ENCODE peak calls at places on chromosome 10, in six cellular contexts. R, M, X, W, F and P are unnamed samples.

GRCh38 chr10:63115732-63116383 is 17.3 kb upstream of the NRBF2 start:
- DNase-seq in R (peak; percentile 63), M (peak; percentile 88), X (peak; percentile 83), W (peak; percentile 98), F (no peak), P (peak; percentile 99)

GRCh38 chr10:91296471-91296870 is 76.0 kb downstream of the PCGF5 start:
- DNase-seq in R (no peak), M (no peak), X (no peak), W (peak; percentile 55), F (no peak), P (peak; percentile 23)

GRCh38 chr10:122703483-122704448 is 4.1 kb upstream of the C10orf120 start:
- DNase-seq in R (peak; percentile 74), M (peak; percentile 71), X (peak; percentile 46), W (peak; percentile 69), F (peak; percentile 81), P (peak; percentile 62)

GRCh38 chr10:75019360-75019759 is 92.1 kb upstream of the SAMD8 start:
- DNase-seq in R (no peak), M (no peak), X (peak; percentile 54), W (peak; percentile 65), F (no peak), P (peak; percentile 65)

GRCh38 chr10:122140941-122141623 is 130.0 kb upstream of the BTBD16 start:
- DNase-seq in R (peak; percentile 91), M (peak; percentile 96), X (peak; percentile 95), W (peak; percentile 92), F (peak; percentile 89), P (peak; percentile 94)

GRCh38 chr10:6052247-6053221 is 9.6 kb downstream of the IL2RA start:
- DNase-seq in R (no peak), M (no peak), X (no peak), W (no peak), F (no peak), P (no peak)

GRCh38 chr10:51139176-51139575 is 64.9 kb downstream of the PRKG1 start:
- DNase-seq in R (no peak), M (no peak), X (no peak), W (no peak), F (no peak), P (no peak)

GRCh38 chr10:69352569-69353264 is 64.0 kb downstream of the TACR2 start:
- DNase-seq in R (no peak), M (no peak), X (peak; percentile 60), W (peak; percentile 81), F (no peak), P (peak; percentile 85)

GRCh38 chr10:133336131-133337078 is at the start of gene CALY:
- DNase-seq in R (no peak), M (peak; percentile 28), X (no peak), W (no peak), F (peak; percentile 81), P (no peak)

GRCh38 chr10:133274751-133275682 is 1.7 kb downstream of the ADAM8 start:
- DNase-seq in R (no peak), M (no peak), X (no peak), W (no peak), F (peak; percentile 81), P (no peak)

GRCh38 chr10:71434760-71435394 is 38.2 kb downstream of the CDH23 start:
- DNase-seq in R (no peak), M (no peak), X (no peak), W (no peak), F (no peak), P (no peak)

GRCh38 chr10:112721080-112721698 is 228.9 kb upstream of the TCF7L2 start:
- DNase-seq in R (no peak), M (no peak), X (peak; percentile 42), W (peak; percentile 71), F (no peak), P (peak; percentile 62)

GRCh38 chr10:110963162-110963561 is 43.8 kb downstream of the SHOC2 start:
- DNase-seq in R (no peak), M (no peak), X (no peak), W (no peak), F (no peak), P (no peak)

GRCh38 chr10:13868528-13869294 is 281.9 kb downstream of the PRPF18 start:
- DNase-seq in R (no peak), M (no peak), X (no peak), W (no peak), F (no peak), P (no peak)

GRCh38 chr10:13869295-13869664 is 282.5 kb downstream of the PRPF18 start:
- DNase-seq in R (no peak), M (no peak), X (no peak), W (no peak), F (no peak), P (no peak)

GRCh38 chr10:13862541-13863233 is 275.9 kb downstream of the PRPF18 start:
- DNase-seq in R (no peak), M (no peak), X (no peak), W (peak; percentile 56), F (no peak), P (peak; percentile 27)

GRCh38 chr10:13867822-13868221 is 281.1 kb downstream of the PRPF18 start:
- DNase-seq in R (no peak), M (no peak), X (no peak), W (no peak), F (no peak), P (no peak)

DNA sequence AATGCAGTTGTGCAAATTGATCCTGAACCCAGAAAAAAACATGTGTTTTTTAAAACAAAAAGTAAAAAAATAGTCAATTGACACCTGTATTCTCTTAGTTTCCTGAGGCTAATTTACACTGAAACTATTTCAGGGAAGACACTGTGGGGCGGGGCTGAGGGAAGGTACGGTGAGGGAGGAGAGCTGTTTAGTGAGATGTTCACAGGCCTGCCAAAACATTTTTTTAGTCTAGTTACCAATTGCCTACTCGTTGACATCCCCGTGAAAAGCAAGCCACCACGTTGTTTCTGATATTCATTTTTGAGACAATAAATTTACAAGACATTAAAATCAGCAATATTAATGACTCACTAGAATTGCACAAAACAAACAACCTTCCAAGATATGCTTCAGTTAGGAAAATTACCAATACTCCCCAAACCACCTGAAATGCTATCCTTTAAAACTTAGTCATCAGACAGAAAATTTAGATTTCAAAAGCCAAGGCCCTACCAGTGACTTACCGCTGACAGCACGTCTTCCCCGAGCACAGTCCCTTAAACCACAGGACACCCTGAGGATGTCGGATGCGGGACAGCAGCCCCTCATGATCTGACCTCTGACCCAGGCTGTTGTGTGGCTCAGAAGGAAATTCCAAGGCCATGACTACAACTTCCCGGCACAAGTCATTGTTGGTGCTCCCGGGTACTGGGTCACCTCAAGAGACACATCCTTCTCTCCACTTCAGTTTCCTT is 279.2 kb downstream of the PRPF18 start:
- DNase-seq in R (peak; percentile 32), M (no peak), X (peak; percentile 73), W (peak; percentile 76), F (no peak), P (peak; percentile 67)
- H3K4me3 ChIP-seq in R (peak overlapping the region; percentile 7), M (no peak overlapping the region), X (no peak overlapping the region), W (no peak overlapping the region), F (no peak overlapping the region), P (peak overlapping the region; percentile 3)

GRCh38 chr10:93072713-93073538 is 767 bp upstream of the CYP26A1 start:
- DNase-seq in R (no peak), M (no peak), X (no peak), W (no peak), F (peak; percentile 77), P (no peak)
- H3K4me3 ChIP-seq in R (peak overlapping the region; percentile 55), M (peak overlapping the region; percentile 55), X (no peak overlapping the region), W (no peak overlapping the region), F (peak overlapping the region; percentile 2), P (no peak overlapping the region)

DNA sequence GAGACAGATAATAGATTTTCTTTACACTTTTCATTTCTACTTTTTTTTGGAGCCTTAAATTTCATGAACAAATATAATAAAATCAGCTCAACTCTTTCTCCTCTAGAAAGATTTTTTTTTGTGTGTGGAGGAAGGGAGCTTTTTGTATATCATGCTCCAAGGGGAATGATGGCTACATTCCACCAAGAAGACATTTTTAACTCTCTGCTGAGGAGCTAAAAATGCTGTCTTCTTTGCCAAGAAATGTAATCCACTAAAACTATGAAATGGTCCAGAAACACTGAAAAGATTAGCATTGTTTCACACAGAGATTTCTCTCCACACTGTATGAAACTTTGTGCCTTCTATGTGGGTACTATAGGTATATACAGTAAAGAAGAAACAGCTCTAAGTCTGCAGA is 74.1 kb upstream of the ANK3 start:
- DNase-seq in R (no peak), M (no peak), X (no peak), W (no peak), F (no peak), P (peak; percentile 69)
- H3K4me3 ChIP-seq in R (no peak overlapping the region), M (no peak overlapping the region), X (no peak overlapping the region), W (no peak overlapping the region), F (no peak overlapping the region), P (no peak overlapping the region)

GRCh38 chr10:120456143-120456625 is 843 bp upstream of the PLPP4 start:
- DNase-seq in R (no peak), M (no peak), X (no peak), W (no peak), F (no peak), P (no peak)
- H3K4me3 ChIP-seq in R (peak overlapping the region; percentile 47), M (no peak overlapping the region), X (peak overlapping the region; percentile 81), W (peak overlapping the region; percentile 53), F (no peak overlapping the region), P (peak overlapping the region; percentile 74)

GRCh38 chr10:7407368-7408002 is 3.3 kb downstream of the SFMBT2 start:
- DNase-seq in R (peak; percentile 23), M (peak; percentile 16), X (no peak), W (peak; percentile 24), F (peak; percentile 74), P (no peak)
- H3K4me3 ChIP-seq in R (peak overlapping the region; percentile 75), M (peak overlapping the region; percentile 95), X (peak overlapping the region; percentile 65), W (peak overlapping the region; percentile 62), F (peak overlapping the region; percentile 64), P (no peak overlapping the region)

GRCh38 chr10:78909268-78909667 is 159.5 kb upstream of the ZMIZ1 start:
- DNase-seq in R (no peak), M (no peak), X (no peak), W (no peak), F (no peak), P (no peak)

GRCh38 chr10:78907458-78908211 is 161.1 kb upstream of the ZMIZ1 start:
- DNase-seq in R (no peak), M (no peak), X (no peak), W (no peak), F (no peak), P (no peak)

GRCh38 chr10:78905940-78906308 is 162.8 kb upstream of the ZMIZ1 start:
- DNase-seq in R (no peak), M (no peak), X (no peak), W (no peak), F (no peak), P (no peak)

GRCh38 chr10:78905015-78905939 is 163.5 kb upstream of the ZMIZ1 start:
- DNase-seq in R (no peak), M (no peak), X (no peak), W (no peak), F (no peak), P (no peak)

GRCh38 chr10:78906734-78907385 is 161.9 kb upstream of the ZMIZ1 start:
- DNase-seq in R (no peak), M (no peak), X (no peak), W (no peak), F (no peak), P (no peak)
- H3K4me3 ChIP-seq in R (no peak overlapping the region), M (no peak overlapping the region), X (no peak overlapping the region), W (no peak overlapping the region), F (no peak overlapping the region), P (no peak overlapping the region)